ENCODE peak calls at places on chromosomes 5 and 9, in ten cellular contexts. I is adrenal gland; X is naive thymus-derived CD4-positive, alpha-beta T cell; N is A549; O is mammary epithelial cell; Y is CD4-positive, alpha-beta T cell; R is CD8-positive, alpha-beta memory T cell; V is tibial nerve; B is heart left ventricle; J is colonic mucosa. P is an unnamed sample.

GRCh38 chr5:37844004-37844403 is 4.2 kb upstream of the GDNF start:
- DNase-seq in I (no peak), X (no peak), N (no peak), O (no peak), Y (no peak), R (no peak), V (no peak), B (no peak), J (no peak), P (no peak)

GRCh38 chr5:30600892-30601291 is 592.6 kb upstream of the CDH6 start:
- DNase-seq in I (no peak), X (no peak), N (no peak), O (no peak), Y (no peak), R (no peak), V (no peak), B (no peak), J (no peak), P (no peak)

GRCh38 chr5:102106599-102106998 is 189.5 kb downstream of the SLCO4C1 start:
- DNase-seq in I (no peak), X (no peak), N (no peak), O (no peak), Y (no peak), R (no peak), V (no peak), B (no peak), J (no peak), P (no peak)

GRCh38 chr9:78064075-78064474 is 32.5 kb upstream of the GNAQ start:
- DNase-seq in I (no peak), X (no peak), N (no peak), O (no peak), Y (no peak), R (no peak), V (no peak), B (no peak), J (no peak), P (no peak)

GRCh38 chr9:136203406-136204085 is 1.4 kb downstream of the LHX3 start:
- DNase-seq in I (no peak), X (no peak), N (no peak), O (no peak), Y (no peak), R (no peak), V (no peak), B (no peak), J (no peak), P (no peak)

GRCh38 chr5:112407240-112407639 is 11.8 kb downstream of the EPB41L4A start:
- DNase-seq in I (no peak), X (no peak), N (no peak), O (no peak), Y (no peak), R (no peak), V (no peak), B (no peak), J (no peak), P (no peak)

GRCh38 chr5:52693279-52693678 is 94.4 kb upstream of the ITGA1 start:
- DNase-seq in I (peak; percentile 71), X (peak; percentile 27), N (peak; percentile 42), O (peak; percentile 40), Y (peak; percentile 14), R (peak; percentile 13), V (no peak), B (peak; percentile 46), J (peak; percentile 35), P (peak; percentile 9)

GRCh38 chr5:170584003-170584402 is 80.2 kb downstream of the KCNIP1 start:
- DNase-seq in I (no peak), X (no peak), N (no peak), O (no peak), Y (no peak), R (no peak), V (no peak), B (no peak), J (no peak), P (no peak)

GRCh38 chr9:136153381-136154065 is 34.8 kb upstream of the TMEM250 start:
- DNase-seq in I (no peak), X (no peak), N (peak; percentile 29), O (no peak), Y (no peak), R (no peak), V (no peak), B (peak; percentile 10), J (no peak), P (no peak)

GRCh38 chr9:89604463-89605180 is at the start of gene GADD45G:
- DNase-seq in I (peak; percentile 99), X (peak; percentile 80), N (peak; percentile 56), O (peak; percentile 73), Y (peak; percentile 85), R (peak; percentile 74), V (peak; percentile 76), B (peak; percentile 89), J (peak; percentile 95), P (peak; percentile 78)

GRCh38 chr5:170436335-170436734 is 47.2 kb upstream of the KCNMB1 start:
- DNase-seq in I (no peak), X (no peak), N (no peak), O (no peak), Y (no peak), R (no peak), V (no peak), B (no peak), J (no peak), P (no peak)

GRCh38 chr5:147391781-147392180 is 118.1 kb downstream of the DPYSL3 start:
- DNase-seq in I (peak; percentile 89), X (no peak), N (peak; percentile 56), O (peak; percentile 61), Y (no peak), R (no peak), V (no peak), B (no peak), J (peak; percentile 22), P (no peak)

GRCh38 chr5:135382131-135382530 is 16.9 kb downstream of the MACROH2A1 start:
- DNase-seq in I (no peak), X (no peak), N (no peak), O (no peak), Y (no peak), R (no peak), V (no peak), B (no peak), J (no peak), P (no peak)

GRCh38 chr9:90901933-90902332 is 100.3 kb downstream of the SYK start:
- DNase-seq in I (no peak), X (no peak), N (no peak), O (no peak), Y (no peak), R (no peak), V (no peak), B (no peak), J (no peak), P (no peak)

GRCh38 chr9:133803028-133803585 is 65.0 kb upstream of the SARDH start:
- DNase-seq in I (peak; percentile 89), X (no peak), N (no peak), O (no peak), Y (no peak), R (no peak), V (no peak), B (no peak), J (no peak), P (no peak)

GRCh38 chr5:67402526-67402925 is 205.9 kb upstream of the CD180 start:
- DNase-seq in I (no peak), X (no peak), N (no peak), O (no peak), Y (no peak), R (no peak), V (no peak), B (no peak), J (no peak), P (no peak)

GRCh38 chr5:149561848-149562247 is 10.6 kb upstream of the CSNK1A1 start:
- DNase-seq in I (no peak), X (no peak), N (peak; percentile 88), O (peak; percentile 92), Y (no peak), R (no peak), V (no peak), B (no peak), J (no peak), P (no peak)

GRCh38 chr9:131119600-131119999 is 5.8 kb upstream of the NUP214 start:
- DNase-seq in I (no peak), X (no peak), N (no peak), O (no peak), Y (no peak), R (no peak), V (no peak), B (no peak), J (no peak), P (no peak)

GRCh38 chr9:30846644-30847043 is 1537.8 kb upstream of the ACO1 start:
- DNase-seq in I (no peak), X (no peak), N (no peak), O (no peak), Y (no peak), R (no peak), V (no peak), B (no peak), J (no peak), P (no peak)

GRCh38 chr9:70293214-70293613 is 34.4 kb downstream of the SMC5 start:
- DNase-seq in I (no peak), X (no peak), N (no peak), O (no peak), Y (no peak), R (no peak), V (no peak), B (no peak), J (no peak), P (no peak)
- H3K9me3 ChIP-seq in I (peaks cover 9% of the 10 kb centered on the region), X (no peaks in the 10 kb centered on the region), N (peaks cover 12% of the 10 kb centered on the region), O (no peaks in the 10 kb centered on the region), Y (peaks cover 7% of the 10 kb centered on the region), R (no peaks in the 10 kb centered on the region), V (no peaks in the 10 kb centered on the region), B (peaks cover 10% of the 10 kb centered on the region), J (no peaks in the 10 kb centered on the region), P (peaks cover 3% of the 10 kb centered on the region)

DNA sequence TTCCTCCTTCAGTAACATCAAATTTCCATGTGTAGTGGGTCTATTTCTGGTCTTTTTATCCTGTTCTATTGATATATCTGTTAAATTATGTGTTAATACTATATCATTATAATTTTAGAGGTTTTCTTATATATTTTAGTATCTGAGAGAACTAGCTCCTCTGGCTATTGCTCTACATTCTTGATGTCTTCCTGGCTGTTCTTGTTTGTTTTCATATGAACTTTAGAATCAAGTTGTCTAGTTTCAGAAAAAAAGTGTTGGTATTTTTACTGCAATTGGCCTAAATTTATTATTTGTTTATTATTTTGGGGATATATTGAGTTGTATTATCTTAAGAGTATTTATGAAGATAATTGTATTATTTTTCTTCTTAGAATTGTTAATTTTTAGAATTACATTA is 128.0 kb upstream of the ZNF618 start:
- DNase-seq in I (no peak), X (no peak), N (no peak), O (no peak), Y (no peak), R (no peak), V (no peak), B (no peak), J (no peak), P (no peak)
- H3K9me3 ChIP-seq in I (no peaks in the 10 kb centered on the region), X (no peaks in the 10 kb centered on the region), N (peaks cover 12% of the 10 kb centered on the region), O (no peaks in the 10 kb centered on the region), Y (no peaks in the 10 kb centered on the region), R (no peaks in the 10 kb centered on the region), V (no peaks in the 10 kb centered on the region), B (peaks cover 4% of the 10 kb centered on the region), J (no peaks in the 10 kb centered on the region), P (peaks cover 3% of the 10 kb centered on the region)

GRCh38 chr9:96766199-96766598 is 11.7 kb downstream of the ZNF510 start:
- DNase-seq in I (no peak), X (no peak), N (no peak), O (no peak), Y (no peak), R (no peak), V (no peak), B (no peak), J (no peak), P (no peak)
- H3K9me3 ChIP-seq in I (peaks cover 20% of the 10 kb centered on the region), X (peaks cover 3% of the 10 kb centered on the region), N (peaks cover 97% of the 10 kb centered on the region), O (peaks cover 51% of the 10 kb centered on the region), Y (peaks cover 96% of the 10 kb centered on the region), R (peaks cover 37% of the 10 kb centered on the region), V (peaks cover 8% of the 10 kb centered on the region), B (peaks cover 86% of the 10 kb centered on the region), J (no peaks in the 10 kb centered on the region), P (peaks cover 62% of the 10 kb centered on the region)

GRCh38 chr5:25362799-25363198 is 718.0 kb upstream of the CDH10 start:
- DNase-seq in I (no peak), X (no peak), N (peak; percentile 22), O (no peak), Y (no peak), R (no peak), V (no peak), B (no peak), J (no peak), P (no peak)
- H3K9me3 ChIP-seq in I (no peaks in the 10 kb centered on the region), X (no peaks in the 10 kb centered on the region), N (no peaks in the 10 kb centered on the region), O (peaks cover 18% of the 10 kb centered on the region), Y (no peaks in the 10 kb centered on the region), R (no peaks in the 10 kb centered on the region), V (no peaks in the 10 kb centered on the region), B (no peaks in the 10 kb centered on the region), J (no peaks in the 10 kb centered on the region), P (no peaks in the 10 kb centered on the region)

P was measured in T-helper 17 cell.